ENCODE peak calls at places on chromosomes 7 and 10, in nine cellular contexts. O, N, Z, W, X, Y, U, Q and S are unnamed samples.

GRCh38 chr7:15938153-15938552 is 251.7 kb upstream of the MEOX2 start:
- DNase-seq in U (peak), Y (no peak), O (no peak), N (no peak), X (no peak), W (no peak), Q (no peak), Z (no peak), S (no peak)

GRCh38 chr7:45890902-45891461 is 2.7 kb downstream of the IGFBP1 start:
- DNase-seq in U (peak), Y (no peak), O (no peak), W (no peak), X (peak), Q (no peak), Z (no peak), N (no peak), S (no peak)

GRCh38 chr10:128150045-128150493 is 23.8 kb upstream of the MKI67 start:
- DNase-seq in Y (peak), W (peak), O (peak), U (peak), N (no peak), Q (peak), Z (peak), X (peak), S (no peak)

GRCh38 chr7:144834516-144835165 is 1.2 kb downstream of the TPK1 start:
- DNase-seq in N (peak), U (no peak), Q (no peak), X (peak), Z (no peak), Y (no peak), W (peak), O (no peak), S (no peak)

GRCh38 chr10:9315292-9315691 is 1260.8 kb downstream of the GATA3 start:
- DNase-seq in W (no peak), O (no peak), Q (no peak), N (no peak), Y (no peak), Z (no peak), U (no peak), X (no peak), S (no peak)

GRCh38 chr10:83225781-83226180 is 913.5 kb upstream of the GHITM start:
- DNase-seq in W (no peak), Z (no peak), N (no peak), O (no peak), X (no peak), Y (no peak), U (no peak), Q (no peak), S (no peak)

GRCh38 chr7:155203882-155204691 is 93.6 kb upstream of the INSIG1 start:
- DNase-seq in N (peak), Q (no peak), Y (peak), W (no peak), O (no peak), X (no peak), U (no peak), Z (no peak), S (no peak)

GRCh38 chr10:132684164-132684891 is 101.6 kb downstream of the NKX6-2 start:
- DNase-seq in W (peak), X (no peak), O (no peak), N (peak), Q (peak), Z (no peak), Y (no peak), U (peak), S (no peak)

GRCh38 chr7:132322981-132323380 is 253.3 kb downstream of the PLXNA4 start:
- DNase-seq in N (no peak), Z (no peak), Q (no peak), O (no peak), Y (no peak), W (no peak), X (no peak), U (no peak), S (no peak)

GRCh38 chr7:121016976-121017375 is 28.5 kb downstream of the CPED1 start:
- DNase-seq in O (no peak), Z (no peak), X (no peak), N (no peak), Q (no peak), W (no peak), Y (no peak), U (peak), S (no peak)

GRCh38 chr7:23544913-23545354 is 13.2 kb upstream of the TRA2A start:
- DNase-seq in X (peak), U (peak), Z (peak), Q (no peak), O (peak), N (no peak), W (no peak), Y (no peak), S (no peak)

GRCh38 chr10:46286991-46287693 is at the start of gene ANTXRL:
- DNase-seq in X (no peak), W (no peak), O (no peak), Y (no peak), Z (no peak), Q (no peak), U (no peak), N (no peak), S (no peak)

GRCh38 chr7:74269757-74270277 is 15.6 kb upstream of the RFC2 start:
- DNase-seq in Z (peak), X (peak), Y (peak), Q (no peak), U (peak), O (peak), N (peak), W (peak), S (no peak)

GRCh38 chr7:138668197-138668596 is 33.0 kb downstream of the SVOPL start:
- DNase-seq in Y (no peak), Z (no peak), X (no peak), Q (no peak), N (no peak), W (no peak), U (no peak), O (no peak), S (no peak)

GRCh38 chr7:100623951-100624824 is 11.8 kb downstream of the MOSPD3 start:
- DNase-seq in Q (no peak), W (no peak), O (no peak), Y (no peak), X (no peak), Z (no peak), U (no peak), N (no peak), S (no peak)

GRCh38 chr10:52636874-52637273 is 135.7 kb downstream of the MBL2 start:
- DNase-seq in U (no peak), O (no peak), X (no peak), Q (no peak), Y (no peak), N (no peak), W (no peak), Z (no peak), S (no peak)

GRCh38 chr7:111012799-111013675 is 77.9 kb upstream of the LRRN3 start:
- DNase-seq in O (peak), W (no peak), Z (no peak), Q (no peak), X (no peak), N (no peak), U (no peak), Y (no peak), S (no peak)

GRCh38 chr10:47403401-47404318 is 19.6 kb upstream of the ZNF488 start:
- DNase-seq in Z (no peak), Y (no peak), X (no peak), U (peak), W (no peak), O (no peak), Q (peak), N (no peak), S (no peak)
- TF ChIP-seq CTCF in Z (peak), Y (no peak), X (peak), U (no peak), W (no peak), O (no peak), Q (no peak), N (no peak), S (no peak)

GRCh38 chr10:819326-819725 is 112.2 kb downstream of the LARP4B start:
- DNase-seq in N (no peak), W (no peak), X (no peak), O (no peak), Y (no peak), Z (no peak), Q (no peak), U (peak), S (no peak)
- H3K27ac ChIP-seq in N (no peak), W (no peak), X (no peak), O (peak), Y (no peak), Z (no peak), Q (no peak), U (no peak), S (no peak)

GRCh38 chr10:5449823-5450222 is 37.5 kb downstream of the NET1 start:
- DNase-seq in X (no peak), N (no peak), O (no peak), W (no peak), Q (no peak), Z (no peak), Y (no peak), U (peak), S (no peak)
- H3K4me3 ChIP-seq in X (no peak), N (peak), O (peak), W (peak), Q (peak), Z (no peak), Y (peak), U (peak), S (peak)

GRCh38 chr7:5436003-5436678 is 12.5 kb upstream of the TNRC18 start:
- DNase-seq in O (no peak), Z (no peak), U (no peak), N (no peak), Y (no peak), W (no peak), Q (no peak), X (no peak), S (no peak)
- TF ChIP-seq CTCF in O (no peak), Z (no peak), U (no peak), N (no peak), Y (no peak), W (no peak), Q (no peak), X (no peak), S (no peak)

GRCh38 chr10:93464826-93465388 is 17.2 kb downstream of the MYOF start:
- DNase-seq in Y (no peak), U (no peak), N (no peak), O (no peak), W (no peak), Z (no peak), X (no peak), Q (no peak), S (no peak)
- H3K27ac ChIP-seq in Y (peak), U (peak), N (no peak), O (peak), W (no peak), Z (no peak), X (peak), Q (peak), S (peak)